ENCODE peak calls at places on chromosomes 5 and 9, in four cellular contexts. L, T, U and N are unnamed samples.

GRCh38 chr5:83924891-83925290 is 204.2 kb upstream of the HAPLN1 start:
- DNase-seq in L (no peak), T (no peak), U (no peak), N (no peak)

GRCh38 chr5:95440825-95441224 is 49.7 kb downstream of the FAM81B start:
- DNase-seq in L (no peak), T (no peak), U (no peak), N (no peak)

GRCh38 chr5:1130218-1130946 is 18.5 kb upstream of the SLC12A7 start:
- DNase-seq in L (peak), T (peak), U (no peak), N (peak)

GRCh38 chr5:82540301-82540700 is 262.1 kb upstream of the RPS23 start:
- DNase-seq in L (no peak), T (no peak), U (no peak), N (no peak)

GRCh38 chr9:114606597-114607207 is 4.4 kb upstream of the TMEM268 start:
- DNase-seq in L (peak), T (no peak), U (no peak), N (no peak)

GRCh38 chr5:179806250-179807045 is at the start of gene MGAT4B:
- DNase-seq in L (peak), T (peak), U (peak), N (peak)

GRCh38 chr5:154330097-154330667 is 115.6 kb upstream of the SAP30L start:
- DNase-seq in L (no peak), T (no peak), U (no peak), N (no peak)

GRCh38 chr9:95078934-95079333 is 238.6 kb downstream of the FANCC start:
- DNase-seq in L (no peak), T (no peak), U (no peak), N (no peak)

GRCh38 chr5:178222292-178222691 is 10.3 kb downstream of the PHYKPL start:
- DNase-seq in L (no peak), T (no peak), U (no peak), N (no peak)

GRCh38 chr9:134963546-134963945 is 45.8 kb upstream of the FCN1 start:
- DNase-seq in L (no peak), T (no peak), U (no peak), N (no peak)

GRCh38 chr5:72123764-72124163 is 16.5 kb downstream of the MAP1B start:
- DNase-seq in L (no peak), T (no peak), U (no peak), N (no peak)

GRCh38 chr5:61790678-61791077 is 458.6 kb downstream of the ZSWIM6 start:
- DNase-seq in L (peak), T (no peak), U (no peak), N (peak)

GRCh38 chr5:39040875-39041274 is 33.3 kb downstream of the RICTOR start:
- DNase-seq in L (no peak), T (no peak), U (no peak), N (peak)

GRCh38 chr9:76818271-76818670 is 54.0 kb downstream of the PCA3 start:
- DNase-seq in L (peak), T (peak), U (no peak), N (peak)